ENCODE peak calls at places on chromosomes 4 and X, in five cellular contexts. D is activated naive CD4-positive, alpha-beta T cell; P is HT-29; R is activated T-cell treated with anti-CD3 and anti-CD28 coated beads for 1 hour; W is NCI-H1092 treated with DMSO at 0.1 percent for 48 hours. U is an unnamed sample.
A peak's percentile ranks its signal among the peaks of the same experiment; 100 is the strongest.

GRCh38 chr4:176444741-176445140 is 125.0 kb downstream of the SPCS3 start:
- DNase-seq in D (no peak), P (no peak), R (no peak), W (no peak), U (no peak)

GRCh38 chr4:21454196-21454595 is 494.4 kb downstream of the KCNIP4 start:
- DNase-seq in D (no peak), P (no peak), R (no peak), W (no peak), U (no peak)

GRCh38 chr4:78484574-78484973 is 67.0 kb upstream of the ANXA3 start:
- DNase-seq in D (no peak), P (no peak), R (no peak), W (no peak), U (no peak)

GRCh38 chr4:76637704-76638361 is 202.8 kb downstream of the SHROOM3 start:
- DNase-seq in D (no peak), P (no peak), R (no peak), W (no peak), U (no peak)

GRCh38 chr4:98260047-98260578 is 1.1 kb upstream of the RAP1GDS1 start:
- DNase-seq in D (peak; percentile 17), P (peak; percentile 45), R (peak; percentile 12), W (peak; percentile 80), U (peak; percentile 15)

GRCh38 chr4:7330031-7330596 is 104.6 kb downstream of the PSAPL1 start:
- DNase-seq in D (no peak), P (no peak), R (no peak), W (no peak), U (no peak)

GRCh38 chr4:56981795-56982201 is 3.1 kb downstream of the POLR2B start:
- DNase-seq in D (no peak), P (no peak), R (no peak), W (no peak), U (no peak)

GRCh38 chr4:144894525-144894924 is 203.5 kb downstream of the ANAPC10 start:
- DNase-seq in D (no peak), P (no peak), R (no peak), W (no peak), U (no peak)

GRCh38 chrX:116417214-116417613 is 19.2 kb upstream of the SLC6A14 start:
- DNase-seq in D (no peak), P (peak; percentile 66), R (no peak), W (no peak), U (no peak)

GRCh38 chr4:8586246-8586645 is 6.1 kb downstream of the GPR78 start:
- DNase-seq in D (no peak), P (no peak), R (no peak), W (no peak), U (no peak)

GRCh38 chr4:2075987-2076907 is 17.1 kb downstream of the NAT8L start:
- DNase-seq in D (no peak), P (no peak), R (no peak), W (no peak), U (no peak)

GRCh38 chr4:73066928-73067327 is 2.6 kb downstream of the COX18 start:
- DNase-seq in D (no peak), P (no peak), R (no peak), W (no peak), U (no peak)

GRCh38 chrX:29478336-29479069 is 736.9 kb upstream of the MAGEB2 start:
- DNase-seq in D (no peak), P (peak; percentile 47), R (no peak), W (no peak), U (no peak)

GRCh38 chrX:85004255-85004654 is 578 bp downstream of the APOOL start:
- DNase-seq in D (no peak), P (peak; percentile 57), R (no peak), W (no peak), U (no peak)

GRCh38 chrX:118183606-118184005 is 67.0 kb upstream of the KLHL13 start:
- DNase-seq in D (no peak), P (no peak), R (no peak), W (no peak), U (no peak)

GRCh38 chr4:10045481-10045880 is 24.2 kb upstream of the SLC2A9 start:
- DNase-seq in D (no peak), P (peak; percentile 33), R (no peak), W (no peak), U (no peak)

GRCh38 chr4:129218355-129218754 is 122.4 kb downstream of the C4orf33 start:
- DNase-seq in D (no peak), P (peak; percentile 59), R (no peak), W (peak; percentile 69), U (no peak)